ENCODE peak calls at places on chromosomes 16 and 17, in seven cellular contexts. J is IMR-90, C is H1, H is mesendoderm, W is mesenchymal stem cell, F is neuronal stem cell, G is H9. B is an unnamed sample.
A peak's percentile ranks its signal among the peaks of the same experiment; 100 is the strongest.

GRCh38 chr16:79210629-79211028 is 389.9 kb downstream of the MAF start:
- DNase-seq in C (no peak), F (no peak), G (no peak), H (no peak), J (no peak), W (no peak), B (no peak)

GRCh38 chr16:15857779-15858560 is 1.1 kb upstream of the MYH11 start:
- DNase-seq in W (peak; percentile 69), G (peak; percentile 54), J (peak; percentile 50), H (peak; percentile 70), F (peak; percentile 9), C (peak; percentile 73), B (no peak)

GRCh38 chr17:30526401-30526800 is 49.2 kb downstream of the GOSR1 start:
- DNase-seq in H (no peak), G (no peak), C (no peak), W (no peak), F (no peak), J (no peak), B (no peak)

GRCh38 chr17:47225436-47225858 is 16.3 kb downstream of the MYL4 start:
- DNase-seq in C (no peak), W (peak; percentile 91), F (no peak), H (no peak), G (no peak), J (peak; percentile 96), B (no peak)

GRCh38 chr16:69204106-69204655 is 17.2 kb downstream of the SNTB2 start:
- DNase-seq in H (no peak), C (no peak), J (no peak), W (no peak), F (no peak), G (no peak), B (no peak)

GRCh38 chr17:41624208-41625101 is at the start of gene KRT17:
- DNase-seq in C (no peak), J (no peak), H (peak; percentile 36), G (peak; percentile 62), F (no peak), W (no peak), B (peak; percentile 93)

GRCh38 chr16:3094289-3095027 is 4.6 kb downstream of the ZSCAN10 start:
- DNase-seq in C (peak; percentile 75), G (no peak), H (peak; percentile 79), W (peak; percentile 47), J (peak; percentile 23), F (no peak), B (peak; percentile 68)

GRCh38 chr17:83201206-83202001 is 122.0 kb downstream of the METRNL start:
- DNase-seq in J (no peak), C (no peak), H (no peak), G (no peak), W (no peak), F (no peak), B (no peak)

GRCh38 chr17:50806141-50806643 is 29.2 kb upstream of the WFIKKN2 start:
- DNase-seq in W (no peak), H (no peak), G (peak; percentile 65), C (peak; percentile 68), F (no peak), J (peak; percentile 20), B (no peak)

GRCh38 chr17:41777579-41778188 is 8.8 kb downstream of the JUP start:
- DNase-seq in H (peak; percentile 40), G (no peak), F (no peak), J (peak; percentile 96), W (peak; percentile 92), C (no peak), B (no peak)

GRCh38 chr17:57375770-57376181 is 119.5 kb downstream of the MSI2 start:
- DNase-seq in F (no peak), W (no peak), J (no peak), H (no peak), C (no peak), G (no peak), B (peak; percentile 54)

GRCh38 chr16:50884066-50884860 is 142.4 kb downstream of the CYLD start:
- DNase-seq in G (peak; percentile 65), H (peak; percentile 55), J (no peak), C (peak; percentile 94), F (no peak), W (no peak), B (no peak)

GRCh38 chr16:3071655-3072054 is 6.2 kb downstream of the IL32 start:
- DNase-seq in C (no peak), G (no peak), W (no peak), F (no peak), J (no peak), H (no peak), B (no peak)

GRCh38 chr17:71791311-71791710 is 329.5 kb upstream of the SOX9 start:
- DNase-seq in F (no peak), H (no peak), W (no peak), G (no peak), J (no peak), C (no peak), B (no peak)

GRCh38 chr16:21023509-21024202 is 123.1 kb downstream of the LYRM1 start:
- DNase-seq in W (no peak), J (no peak), C (no peak), H (peak; percentile 6), G (no peak), F (no peak), B (no peak)

GRCh38 chr17:65556014-65556909 is 5.2 kb downstream of the AXIN2 start:
- DNase-seq in F (peak; percentile 79), G (peak; percentile 90), C (peak; percentile 96), H (peak; percentile 90), W (peak; percentile 59), J (peak; percentile 50), B (peak; percentile 69)

GRCh38 chr17:9729034-9729650 is 62.2 kb downstream of the DHRS7C start:
- DNase-seq in J (peak; percentile 45), C (no peak), G (no peak), F (peak; percentile 47), W (peak; percentile 63), H (peak; percentile 65), B (peak; percentile 57)

GRCh38 chr16:17261197-17261858 is 209.4 kb downstream of the XYLT1 start:
- DNase-seq in H (peak; percentile 16), J (no peak), G (no peak), W (no peak), F (no peak), C (no peak), B (no peak)

GRCh38 chr16:58435779-58436178 is 43.5 kb downstream of the GINS3 start:
- DNase-seq in H (no peak), F (no peak), W (no peak), J (no peak), G (peak; percentile 39), C (no peak), B (no peak)

GRCh38 chr17:77556408-77557068 is 402.0 kb upstream of the TNRC6C start:
- DNase-seq in W (no peak), J (no peak), F (no peak), H (no peak), G (no peak), C (no peak), B (no peak)

GRCh38 chr16:1164382-1164781 is 11.5 kb downstream of the CACNA1H start:
- DNase-seq in F (no peak), W (no peak), J (no peak), G (no peak), H (no peak), C (no peak), B (no peak)

GRCh38 chr16:7086842-7087616 is 245.6 kb upstream of the RBFOX1 start:
- DNase-seq in G (peak; percentile 88), J (no peak), W (no peak), F (peak; percentile 48), C (peak; percentile 78), H (peak; percentile 92), B (no peak)

GRCh38 chr17:66925811-66926500 is 38.6 kb upstream of the CACNG4 start:
- DNase-seq in G (no peak), H (no peak), C (no peak), F (no peak), J (no peak), W (no peak), B (no peak)

GRCh38 chr17:83095016-83095415 is 15.6 kb downstream of the METRNL start:
- DNase-seq in F (no peak), G (no peak), W (no peak), J (no peak), C (no peak), H (no peak), B (no peak)

GRCh38 chr16:68344252-68344651 is 33.4 kb downstream of the PRMT7 start:
- DNase-seq in C (no peak), G (no peak), W (no peak), H (no peak), F (no peak), J (no peak), B (no peak)

GRCh38 chr17:3602499-3602898 is 6.7 kb downstream of the TRPV1 start:
- DNase-seq in G (peak; percentile 75), F (no peak), J (peak; percentile 6), H (peak; percentile 79), C (peak; percentile 64), W (peak; percentile 13), B (peak; percentile 88)

GRCh38 chr17:5508855-5509254 is 22.5 kb downstream of the MIS12 start:
- DNase-seq in G (peak; percentile 77), F (peak; percentile 66), C (no peak), J (peak; percentile 79), W (peak; percentile 51), H (peak; percentile 86), B (peak; percentile 61)

GRCh38 chr17:2427215-2427614 is 26.4 kb upstream of the MNT start:
- DNase-seq in J (no peak), W (no peak), F (no peak), G (no peak), H (no peak), C (no peak), B (no peak)
- H3K23ac ChIP-seq in J (no peak overlapping the region), W (no peak overlapping the region), F (no peak overlapping the region), G (no peak overlapping the region), H (no peak overlapping the region), C (no peak overlapping the region), B (no peak overlapping the region)

DNA sequence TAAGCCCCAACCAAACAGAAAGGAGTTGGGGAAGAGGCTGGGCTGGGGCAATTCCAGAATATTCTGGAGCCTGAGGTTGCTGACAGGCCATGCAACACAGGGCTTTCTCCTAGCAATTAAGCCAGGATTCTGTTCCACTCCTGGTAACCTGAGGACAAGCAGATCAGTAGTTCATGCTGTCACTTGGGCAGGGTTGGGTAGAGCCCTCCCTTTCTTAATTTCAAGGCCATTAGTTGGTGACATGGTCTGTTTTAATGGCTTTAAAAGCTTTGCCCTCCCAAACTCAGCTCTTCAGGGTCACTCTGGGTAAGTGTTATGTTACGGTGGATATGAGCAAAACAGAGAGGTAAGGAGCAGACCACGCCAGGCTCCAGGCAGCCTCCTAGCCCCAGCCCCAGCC is 27.7 kb downstream of the CEP295NL start:
- DNase-seq in G (no peak), F (no peak), W (no peak), J (no peak), C (no peak), H (no peak), B (no peak)
- H3K23ac ChIP-seq in G (no peak overlapping the region), F (no peak overlapping the region), W (peak overlapping the region; percentile 54), J (peak overlapping the region; percentile 89), C (no peak overlapping the region), H (no peak overlapping the region), B (no peak overlapping the region)

GRCh38 chr17:39651908-39652634 is 13.1 kb upstream of the TCAP start:
- DNase-seq in G (no peak), C (no peak), F (no peak), J (no peak), W (no peak), H (no peak), B (no peak)
- H3K23ac ChIP-seq in G (no peak overlapping the region), C (no peak overlapping the region), F (no peak overlapping the region), J (peak overlapping the region; percentile 17), W (no peak overlapping the region), H (no peak overlapping the region), B (no peak overlapping the region)

DNA sequence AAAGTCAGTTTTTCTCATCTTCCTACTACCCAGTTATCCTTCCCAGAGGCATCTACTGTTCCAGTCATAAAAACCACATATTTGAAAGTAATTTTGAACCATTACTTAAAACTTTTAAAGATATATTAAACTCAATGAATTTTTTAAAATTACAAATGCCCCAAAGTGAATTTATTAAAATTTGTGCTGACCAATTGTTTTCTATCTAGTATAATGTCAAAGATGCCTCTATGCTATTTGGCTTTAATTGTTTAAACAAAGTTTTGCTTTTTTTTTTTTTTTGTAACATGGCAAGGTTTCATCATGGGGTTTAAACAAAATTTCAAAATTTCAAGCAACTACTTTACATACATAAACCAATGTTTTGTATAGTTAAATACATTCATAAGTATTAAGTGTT is 60.7 kb downstream of the FBXL20 start:
- DNase-seq in G (no peak), H (no peak), C (no peak), F (no peak), J (no peak), W (no peak), B (no peak)
- H3K23ac ChIP-seq in G (no peak overlapping the region), H (no peak overlapping the region), C (no peak overlapping the region), F (no peak overlapping the region), J (no peak overlapping the region), W (no peak overlapping the region), B (no peak overlapping the region)

B was measured in trophoblast cell.